ENCODE peak calls at places on chromosome 20, in four cellular contexts. E is body of pancreas, T is HFF-Myc, H is GM13976. Y is an unnamed sample.

GRCh38 chr20:19079536-19080299 is 132.7 kb upstream of the SLC24A3 start:
- DNase-seq in E (no peak), T (no peak), H (no peak), Y (no peak)

GRCh38 chr20:46219190-46219589 is 89.1 kb downstream of the CDH22 start:
- DNase-seq in E (no peak), T (no peak), H (no peak), Y (no peak)

GRCh38 chr20:10225439-10226080 is 6.9 kb downstream of the SNAP25 start:
- DNase-seq in E (no peak), T (no peak), H (no peak), Y (no peak)

GRCh38 chr20:10632681-10633509 is 40.9 kb downstream of the JAG1 start:
- DNase-seq in E (no peak), T (no peak), H (no peak), Y (no peak)

GRCh38 chr20:62409935-62410741 is 3.1 kb upstream of the CABLES2 start:
- DNase-seq in E (peak), T (no peak), H (peak), Y (peak)

GRCh38 chr20:13800728-13801134 is 15.9 kb downstream of the NDUFAF5 start:
- DNase-seq in E (peak), T (peak), H (no peak), Y (no peak)

GRCh38 chr20:62122659-62123449 is 579 bp downstream of the LSM14B start:
- DNase-seq in E (peak), T (no peak), H (peak), Y (peak)

GRCh38 chr20:41748756-41749582 is 130.8 kb upstream of the CHD6 start:
- DNase-seq in E (no peak), T (no peak), H (no peak), Y (no peak)

GRCh38 chr20:46304361-46304760 is 3.9 kb downstream of the CDH22 start:
- DNase-seq in E (no peak), T (no peak), H (no peak), Y (no peak)

GRCh38 chr20:38888059-38888831 is 38.0 kb upstream of the FAM83D start:
- DNase-seq in E (no peak), T (no peak), H (no peak), Y (no peak)

GRCh38 chr20:30488941-30489601 is 768.4 kb upstream of the DEFB115 start:
- DNase-seq in E (no peak), T (no peak), H (no peak), Y (no peak)

GRCh38 chr20:46965124-46965455 is 70.4 kb downstream of the EYA2 start:
- DNase-seq in E (no peak), T (no peak), H (no peak), Y (no peak)

GRCh38 chr20:57198359-57199072 is 67.9 kb downstream of the BMP7 start:
- DNase-seq in E (no peak), T (peak), H (no peak), Y (no peak)

GRCh38 chr20:46978871-46979536 is 84.4 kb downstream of the EYA2 start:
- DNase-seq in E (no peak), T (no peak), H (no peak), Y (no peak)

GRCh38 chr20:59993736-59994484 is 35.7 kb downstream of the CDH26 start:
- DNase-seq in E (no peak), T (no peak), H (no peak), Y (no peak)

DNA sequence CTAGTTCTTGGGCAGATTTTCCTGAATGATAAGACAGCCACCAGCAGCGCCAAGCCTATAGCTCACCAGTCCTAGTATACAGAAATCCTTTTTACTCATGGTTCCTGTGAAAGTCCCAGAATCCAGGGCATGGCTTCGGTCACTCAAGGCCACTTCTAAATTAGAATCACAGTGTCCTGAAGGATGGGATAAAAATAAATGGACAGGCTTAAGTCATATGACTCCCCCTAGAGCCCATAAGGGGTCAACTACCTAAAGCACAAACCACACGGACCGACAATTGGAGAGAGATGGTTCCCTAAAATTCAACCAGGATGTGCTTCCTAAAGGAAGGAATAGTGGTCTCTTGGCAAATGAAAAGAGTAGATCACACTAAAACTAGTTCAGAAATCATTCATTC is 404.1 kb upstream of the PLCB4 start:
- DNase-seq in E (no peak), T (no peak), H (no peak), Y (no peak)
- TF ChIP-seq CTCF in E (no peak), T (peak), H (no peak), Y (no peak)

GRCh38 chr20:44344723-44345122 is 7.9 kb downstream of the R3HDML start:
- DNase-seq in E (no peak), T (no peak), H (no peak), Y (no peak)

GRCh38 chr20:44343162-44343675 is 6.4 kb downstream of the R3HDML start:
- DNase-seq in E (no peak), T (no peak), H (no peak), Y (no peak)

GRCh38 chr20:44348168-44348659 is 7.3 kb upstream of the HNF4A start:
- DNase-seq in E (no peak), T (no peak), H (no peak), Y (no peak)

GRCh38 chr20:44342240-44342639 is 5.4 kb downstream of the R3HDML start:
- DNase-seq in E (no peak), T (no peak), H (no peak), Y (no peak)

GRCh38 chr20:44345147-44345546 is 8.3 kb downstream of the R3HDML start:
- DNase-seq in E (no peak), T (no peak), H (no peak), Y (no peak)
- TF ChIP-seq CTCF in E (no peak), T (no peak), H (no peak), Y (no peak)

DNA sequence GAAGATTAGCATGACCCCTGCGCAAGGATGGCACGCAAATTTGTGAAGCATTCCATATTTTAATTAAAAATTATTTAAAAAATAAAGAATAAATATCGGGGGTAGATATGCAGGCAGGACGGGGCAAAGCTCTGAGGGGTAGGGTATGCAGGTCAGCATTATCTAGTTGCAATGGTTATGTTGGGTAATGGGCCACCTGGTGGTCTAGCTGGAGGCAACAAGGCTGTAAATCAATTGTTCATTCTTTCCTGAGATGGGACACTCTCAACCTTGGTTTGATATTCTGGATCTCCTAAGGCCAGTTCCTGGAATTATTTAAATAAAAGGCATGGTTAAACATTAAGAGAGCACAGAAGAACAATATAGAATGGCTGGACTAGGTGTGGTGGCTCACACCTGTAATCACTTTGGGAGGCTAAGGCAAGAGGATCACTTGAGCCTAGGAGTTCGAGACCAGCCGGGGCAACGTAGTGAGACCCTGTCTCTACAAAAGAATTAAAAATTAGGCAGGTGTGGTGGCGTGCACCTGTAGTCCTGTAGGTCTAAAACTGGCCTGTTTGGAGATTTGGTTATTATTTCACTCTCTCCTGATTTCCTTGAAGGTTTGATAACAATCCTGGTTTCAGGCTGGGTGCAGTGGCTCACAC is 15.5 kb downstream of the SRSF6 start:
- DNase-seq in E (no peak), T (no peak), H (no peak), Y (no peak)
- TF ChIP-seq CTCF in E (no peak), T (no peak), H (no peak), Y (no peak)

DNA sequence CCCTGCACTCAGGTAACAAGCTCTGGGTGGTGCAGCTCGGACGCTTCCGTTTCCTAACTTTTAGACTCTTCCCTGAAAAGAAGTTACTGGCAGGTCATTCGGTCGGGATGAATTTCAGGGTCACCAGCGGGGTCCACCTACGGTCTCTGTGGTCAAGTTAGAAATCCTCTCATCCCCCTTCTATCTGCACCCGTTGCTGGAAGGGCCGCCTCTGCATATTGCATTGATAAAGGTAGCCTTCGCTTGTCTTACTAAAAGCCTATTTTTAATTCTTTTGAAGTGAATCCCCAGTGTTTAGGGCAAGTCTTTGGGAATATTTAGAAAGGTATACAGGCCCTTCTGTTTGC is 47.3 kb downstream of the LRRN4 start:
- DNase-seq in E (no peak), T (no peak), H (no peak), Y (no peak)
- TF ChIP-seq CTCF in E (no peak), T (no peak), H (no peak), Y (no peak)

GRCh38 chr20:32358632-32358882 is 426 bp downstream of the ASXL1 start:
- DNase-seq in E (no peak), T (no peak), H (no peak), Y (no peak)

GRCh38 chr20:32358883-32359632 is 927 bp downstream of the ASXL1 start:
- DNase-seq in E (peak), T (no peak), H (peak), Y (peak)

GRCh38 chr20:32359633-32360332 is 1.7 kb downstream of the ASXL1 start:
- DNase-seq in E (no peak), T (no peak), H (no peak), Y (no peak)

GRCh38 chr20:32356935-32357868 is 929 bp upstream of the ASXL1 start:
- DNase-seq in E (peak), T (no peak), H (no peak), Y (no peak)

DNA sequence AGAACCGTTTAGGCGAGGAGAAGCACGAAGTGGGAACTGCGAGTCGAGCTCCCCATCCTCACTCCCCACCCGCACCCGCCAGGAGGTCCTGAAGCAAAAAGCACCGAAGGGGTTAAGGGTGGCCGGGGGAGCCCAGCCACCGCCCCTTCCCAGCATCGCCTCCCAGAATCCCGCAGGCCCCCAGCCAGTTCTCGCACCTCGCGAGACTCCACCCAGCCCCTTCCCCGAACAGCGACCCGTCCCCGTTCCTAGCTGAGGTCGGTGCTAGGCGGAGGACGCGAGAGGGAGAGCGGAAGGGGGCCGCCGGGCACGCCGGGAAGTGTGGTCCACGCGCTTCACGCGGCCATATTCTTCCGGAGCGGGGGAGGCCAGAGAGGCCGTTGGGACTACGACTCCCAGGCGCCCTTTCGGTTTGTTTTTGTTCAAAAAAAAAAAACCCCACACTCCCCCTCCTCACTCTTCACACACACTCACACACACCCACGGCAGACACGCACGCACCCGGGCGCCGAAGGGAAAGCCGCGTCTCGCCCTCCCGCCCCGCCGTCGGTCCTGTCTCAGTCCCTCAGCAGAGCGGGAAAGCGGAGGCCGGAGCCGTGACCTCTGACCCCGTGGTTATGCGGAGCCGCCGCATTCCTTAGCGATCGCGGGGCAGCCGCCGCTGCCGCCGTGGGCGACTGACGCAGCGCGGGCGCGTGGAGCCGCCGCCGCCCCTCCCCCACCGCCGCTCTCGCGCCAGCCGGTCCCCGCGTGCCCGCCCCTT is at the start of gene ASXL1:
- DNase-seq in E (peak), T (peak), H (peak), Y (peak)
- TF ChIP-seq CTCF in E (no peak), T (no peak), H (no peak), Y (no peak)

GRCh38 chr20:50234288-50234687 is 43.7 kb downstream of the CEBPB start:
- DNase-seq in E (no peak), T (no peak), H (no peak), Y (no peak)

GRCh38 chr20:50240092-50240491 is 49.5 kb downstream of the CEBPB start:
- DNase-seq in E (no peak), T (no peak), H (no peak), Y (no peak)

GRCh38 chr20:50237349-50237748 is 46.7 kb downstream of the CEBPB start:
- DNase-seq in E (peak), T (no peak), H (no peak), Y (no peak)

GRCh38 chr20:50242178-50242514 is 51.5 kb downstream of the CEBPB start:
- DNase-seq in E (no peak), T (no peak), H (no peak), Y (no peak)

DNA sequence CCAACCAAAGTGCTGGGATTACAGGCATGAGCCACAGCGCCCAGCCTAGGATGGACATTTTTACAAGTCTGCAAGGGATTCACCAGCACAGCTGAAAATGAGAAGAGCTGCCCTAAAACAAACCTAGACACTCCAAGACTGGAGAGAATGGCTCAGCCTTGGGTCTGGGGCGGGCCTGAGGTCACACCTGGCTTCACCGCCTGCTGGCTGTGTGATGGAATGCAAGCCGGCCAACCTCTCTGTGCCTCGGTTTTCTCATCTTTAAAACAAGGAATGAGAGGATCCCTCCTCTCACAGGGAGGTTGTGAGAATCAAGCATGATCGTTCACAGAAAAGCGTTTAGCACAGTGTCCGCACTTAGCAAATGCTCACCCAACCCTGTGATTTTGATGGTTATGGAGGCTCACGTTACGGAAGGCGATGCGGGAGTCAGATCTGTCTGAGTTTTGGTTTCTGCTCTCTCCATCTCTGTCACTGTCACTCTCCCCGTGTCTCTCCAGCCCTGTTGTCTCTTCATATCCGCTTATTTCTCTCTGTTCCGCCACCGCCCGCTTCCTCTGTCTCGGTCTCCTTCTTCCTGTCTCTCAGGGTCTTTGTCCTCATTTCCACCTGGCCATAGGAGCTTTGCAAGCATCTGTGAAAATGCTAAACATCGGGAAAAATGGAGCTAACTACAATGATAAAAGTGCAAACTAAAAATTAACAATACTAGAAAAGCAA is 47.6 kb downstream of the CEBPB start:
- DNase-seq in E (no peak), T (no peak), H (no peak), Y (no peak)
- TF ChIP-seq CTCF in E (no peak), T (no peak), H (no peak), Y (no peak)